ENCODE peak calls at places on chromosomes 5 and 9, in four cellular contexts. E is right lobe of liver, B is SJSA1, I is epithelial cell of proximal tubule. K is an unnamed sample.

GRCh38 chr9:676780-677458 is 164.6 kb upstream of the DMRT1 start:
- DNase-seq in E (no peak), B (no peak), I (no peak), K (no peak)

GRCh38 chr9:81431662-81432061 is 257.7 kb downstream of the TLE1 start:
- DNase-seq in B (peak), E (no peak), I (no peak), K (no peak)

GRCh38 chr5:94432499-94432898 is 185.9 kb downstream of the KIAA0825 start:
- DNase-seq in E (no peak), B (no peak), I (peak), K (no peak)

GRCh38 chr9:92763721-92764380 is 782 bp downstream of the BICD2 start:
- DNase-seq in I (no peak), B (no peak), E (no peak), K (peak)

GRCh38 chr9:91515074-91515687 is 91.5 kb upstream of the NFIL3 start:
- DNase-seq in E (no peak), B (peak), I (peak), K (no peak)

GRCh38 chr9:97773091-97773490 is 76.0 kb upstream of the XPA start:
- DNase-seq in B (no peak), E (no peak), I (no peak), K (no peak)

GRCh38 chr9:137025120-137025966 is 2.7 kb downstream of the ABCA2 start:
- DNase-seq in E (peak), B (no peak), I (no peak), K (no peak)

GRCh38 chr9:89743216-89743575 is 138.4 kb downstream of the GADD45G start:
- DNase-seq in I (no peak), B (no peak), E (no peak), K (no peak)

GRCh38 chr5:82405618-82406199 is 127.6 kb upstream of the RPS23 start:
- DNase-seq in E (no peak), B (peak), I (peak), K (no peak)
- H3K4me3 ChIP-seq in E (no peak), B (no peak), I (no peak), K (no peak)

GRCh38 chr5:140342896-140343295 is 3.5 kb downstream of the HBEGF start:
- DNase-seq in B (no peak), I (no peak), E (no peak), K (no peak)
- H3K4me3 ChIP-seq in B (no peak), I (no peak), E (no peak), K (no peak)

DNA sequence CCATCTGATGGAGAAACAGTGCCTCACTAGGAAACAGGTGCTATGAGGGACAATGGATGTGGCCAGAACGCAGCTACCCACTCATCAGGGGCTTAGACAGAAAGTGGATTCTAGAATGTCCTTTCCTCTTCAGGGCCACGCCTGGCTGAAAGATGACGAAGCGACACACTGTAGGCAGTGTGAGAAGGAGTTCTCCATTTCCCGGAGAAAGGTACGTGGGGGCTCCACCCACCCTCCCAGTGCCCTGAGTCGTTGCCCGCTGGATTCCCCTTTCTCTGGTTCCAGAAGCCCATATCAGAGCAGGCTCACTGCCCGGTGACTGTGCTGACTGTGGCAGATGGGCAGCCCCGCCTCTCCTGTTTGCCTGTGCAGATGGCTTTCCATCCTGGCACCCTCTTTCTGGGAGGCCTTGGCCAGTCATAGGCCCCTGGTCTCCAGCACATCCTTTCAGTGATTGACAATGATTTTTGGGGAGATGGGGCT is 16.0 kb downstream of the HNRNPH1 start:
- DNase-seq in B (no peak), E (no peak), I (no peak), K (no peak)
- H3K4me3 ChIP-seq in B (no peak), E (no peak), I (no peak), K (no peak)

GRCh38 chr9:124453586-124454191 is 3.4 kb downstream of the ADGRD2 start:
- DNase-seq in B (no peak), I (no peak), E (no peak), K (peak)
- H3K4me3 ChIP-seq in B (no peak), I (no peak), E (no peak), K (no peak)

GRCh38 chr5:151153300-151153699 is 4.3 kb downstream of the ANXA6 start:
- DNase-seq in I (no peak), B (no peak), E (no peak), K (no peak)

GRCh38 chr5:151155777-151156731 is 1.5 kb downstream of the ANXA6 start:
- DNase-seq in I (no peak), B (peak), E (peak), K (peak)

GRCh38 chr5:151151793-151152192 is 5.8 kb downstream of the ANXA6 start:
- DNase-seq in E (no peak), B (no peak), I (no peak), K (peak)

GRCh38 chr5:151155149-151155776 is 2.3 kb downstream of the ANXA6 start:
- DNase-seq in B (no peak), E (no peak), I (no peak), K (peak)

DNA sequence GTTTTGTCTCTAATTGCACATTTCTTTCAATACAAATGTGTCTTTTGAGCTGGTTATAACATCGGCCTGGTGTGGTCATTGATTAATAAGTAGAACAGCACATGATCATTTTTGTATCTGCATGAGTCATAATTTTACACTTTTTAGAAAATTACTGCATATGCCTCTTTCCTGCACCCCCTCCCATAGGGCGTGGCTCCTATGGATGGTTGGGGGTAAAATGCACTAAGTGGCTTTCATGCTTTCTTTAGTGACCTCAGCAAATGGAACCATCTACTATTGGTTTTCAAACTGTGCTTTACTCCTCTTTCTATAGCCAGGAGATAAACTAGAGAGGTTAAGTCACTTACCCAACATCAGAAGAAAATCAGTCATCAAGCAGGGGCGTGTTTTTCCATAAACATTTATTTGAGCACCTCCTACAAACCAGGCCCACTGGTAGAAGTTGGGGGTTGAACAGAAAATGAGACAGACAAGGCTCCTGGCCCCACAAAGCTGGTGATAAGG is 3.8 kb downstream of the ANXA6 start:
- DNase-seq in B (no peak), I (no peak), E (no peak), K (no peak)
- H3K4me3 ChIP-seq in B (no peak), I (no peak), E (no peak), K (no peak)